ENCODE peak calls at places on chromosomes 7 and 10, in six cellular contexts. U is left cardiac atrium, W is T-cell, K is GM23248, B is NCI-H2081, G is Caki2. Q is an unnamed sample.

GRCh38 chr10:71429929-71430328 is 33.2 kb downstream of the CDH23 start:
- DNase-seq in W (no peak), B (no peak), G (no peak), U (no peak), K (no peak), Q (no peak)

GRCh38 chr7:143490719-143491306 is 13.1 kb downstream of the TAS2R41 start:
- DNase-seq in K (peak), W (no peak), G (no peak), U (no peak), B (no peak), Q (no peak)

GRCh38 chr7:35736725-35737124 is 41.8 kb upstream of the HERPUD2 start:
- DNase-seq in B (no peak), K (peak), G (no peak), W (no peak), U (no peak), Q (no peak)

GRCh38 chr10:109374215-109374614 is 549.1 kb downstream of the XPNPEP1 start:
- DNase-seq in U (no peak), W (no peak), B (no peak), K (peak), G (no peak), Q (no peak)

GRCh38 chr10:77360121-77360520 is 277.5 kb downstream of the KCNMA1 start:
- DNase-seq in G (no peak), B (no peak), U (no peak), W (no peak), K (peak), Q (no peak)

GRCh38 chr10:95354130-95354529 is 63.3 kb upstream of the PDLIM1 start:
- DNase-seq in W (no peak), G (no peak), B (no peak), K (no peak), U (no peak), Q (no peak)

GRCh38 chr10:77350711-77351119 is 286.9 kb downstream of the KCNMA1 start:
- DNase-seq in U (peak), K (peak), W (no peak), G (peak), B (no peak), Q (no peak)

GRCh38 chr10:102555781-102556328 is 52.1 kb downstream of the SUFU start:
- DNase-seq in U (no peak), W (no peak), B (no peak), G (no peak), K (peak), Q (no peak)

GRCh38 chr10:89431977-89432376 is 17.6 kb downstream of the IFIT5 start:
- DNase-seq in G (peak), K (peak), U (no peak), W (no peak), B (no peak), Q (no peak)

GRCh38 chr7:114953724-114954123 is 31.8 kb downstream of the MDFIC start:
- DNase-seq in W (no peak), K (no peak), B (no peak), G (no peak), U (no peak), Q (no peak)

GRCh38 chr7:137755846-137756685 is 90.7 kb downstream of the DGKI start:
- DNase-seq in B (no peak), G (peak), W (no peak), U (no peak), K (peak), Q (no peak)

GRCh38 chr7:115825736-115826135 is 204.8 kb downstream of the TFEC start:
- DNase-seq in K (peak), B (no peak), U (no peak), W (no peak), G (no peak), Q (no peak)

GRCh38 chr7:35969055-35969454 is 168.2 kb downstream of the SEPTIN7 start:
- DNase-seq in K (no peak), B (no peak), W (no peak), U (no peak), G (no peak), Q (no peak)

GRCh38 chr10:63681965-63682704 is 160.9 kb downstream of the REEP3 start:
- DNase-seq in G (no peak), B (no peak), U (peak), K (peak), W (no peak), Q (no peak)

GRCh38 chr7:51226042-51226755 is 90.4 kb downstream of the COBL start:
- DNase-seq in K (peak), G (no peak), W (no peak), U (no peak), B (no peak), Q (no peak)

GRCh38 chr7:98509836-98510235 is 107.2 kb upstream of the NPTX2 start:
- DNase-seq in W (no peak), G (no peak), U (no peak), B (no peak), K (no peak), Q (no peak)

GRCh38 chr7:2164156-2164555 is 68.6 kb downstream of the MAD1L1 start:
- DNase-seq in K (no peak), W (no peak), U (no peak), G (no peak), B (no peak), Q (no peak)

GRCh38 chr7:151292850-151293249 is 44.4 kb upstream of the SMARCD3 start:
- DNase-seq in U (no peak), G (no peak), K (no peak), W (no peak), B (no peak), Q (no peak)

GRCh38 chr7:120981888-120982615 is 6.5 kb upstream of the CPED1 start:
- DNase-seq in B (no peak), W (no peak), G (no peak), K (peak), U (no peak), Q (no peak)

GRCh38 chr10:122561212-122561611 is 658 bp downstream of the DMBT1 start:
- DNase-seq in U (no peak), K (no peak), B (no peak), G (peak), W (no peak), Q (no peak)

GRCh38 chr10:117226813-117227451 is 14.0 kb upstream of the SLC18A2 start:
- DNase-seq in K (peak), U (no peak), G (no peak), B (peak), W (no peak), Q (no peak)

GRCh38 chr7:80453699-80454340 is 58.0 kb downstream of the GNAT3 start:
- DNase-seq in U (no peak), W (no peak), K (peak), B (peak), G (no peak), Q (no peak)

GRCh38 chr7:95318501-95318900 is 5.8 kb downstream of the PON1 start:
- DNase-seq in K (no peak), U (no peak), B (peak), W (no peak), G (no peak), Q (no peak)

GRCh38 chr7:23234569-23235296 is 11.8 kb upstream of the GPNMB start:
- DNase-seq in K (no peak), B (no peak), U (no peak), G (no peak), W (no peak), Q (no peak)

GRCh38 chr7:22604246-22604645 is 104.3 kb upstream of the STEAP1B start:
- DNase-seq in W (no peak), K (no peak), U (no peak), G (no peak), B (no peak), Q (no peak)

GRCh38 chr10:77609781-77610272 is 27.8 kb downstream of the KCNMA1 start:
- DNase-seq in B (no peak), G (no peak), W (no peak), K (peak), U (no peak), Q (no peak)

GRCh38 chr7:12229046-12229445 is 18.0 kb downstream of the TMEM106B start:
- DNase-seq in U (no peak), K (peak), G (no peak), W (no peak), B (no peak), Q (no peak)

GRCh38 chr7:54664235-54665228 is 94.5 kb downstream of the SEC61G start:
- DNase-seq in B (no peak), W (no peak), G (peak), K (peak), U (peak), Q (no peak)

GRCh38 chr10:98488669-98489430 is 42.1 kb upstream of the HPS1 start:
- DNase-seq in K (no peak), B (no peak), U (no peak), G (no peak), W (no peak), Q (no peak)

GRCh38 chr10:130567436-130567835 is 431.2 kb downstream of the GLRX3 start:
- DNase-seq in G (no peak), B (no peak), K (no peak), W (no peak), U (no peak), Q (no peak)

GRCh38 chr7:124893140-124893810 is 36.4 kb downstream of the POT1 start:
- DNase-seq in B (no peak), W (no peak), K (no peak), G (no peak), U (no peak), Q (no peak)

GRCh38 chr7:6651866-6652445 is 14.8 kb downstream of the ZNF316 start:
- DNase-seq in G (no peak), B (no peak), U (no peak), K (no peak), W (no peak), Q (no peak)